ENCODE peak calls at places on chromosomes 1 and 21, in eight cellular contexts. One of them, this sample, is unnamed.

GRCh38 chr1:62384276-62385005 is 52.4 kb upstream of the USP1 start:
- DNase-seq in heart right ventricle: no peak
- DNase-seq in left ventricle myocardium inferior: no peak
- DNase-seq in CD8-positive, alpha-beta memory T cell: no peak
- DNase-seq in CD8-positive, alpha-beta T cell: no peak
- DNase-seq in fibroblast of lung: peak; percentile 98
- DNase-seq in uterus: no peak
- DNase-seq in adipocyte: peak; percentile 98
- DNase-seq in this sample: no peak

GRCh38 chr1:68378296-68379084 is 71.3 kb downstream of the RPE65 start:
- DNase-seq in adipocyte: peak; percentile 55
- DNase-seq in CD8-positive, alpha-beta T cell: no peak
- DNase-seq in CD8-positive, alpha-beta memory T cell: no peak
- DNase-seq in heart right ventricle: no peak
- DNase-seq in left ventricle myocardium inferior: no peak
- DNase-seq in fibroblast of lung: peak; percentile 21
- DNase-seq in uterus: no peak
- DNase-seq in this sample: no peak

GRCh38 chr1:218274551-218274950 is 10.5 kb upstream of the RRP15 start:
- DNase-seq in CD8-positive, alpha-beta T cell: no peak
- DNase-seq in left ventricle myocardium inferior: no peak
- DNase-seq in fibroblast of lung: no peak
- DNase-seq in heart right ventricle: no peak
- DNase-seq in adipocyte: no peak
- DNase-seq in uterus: no peak
- DNase-seq in CD8-positive, alpha-beta memory T cell: no peak
- DNase-seq in this sample: no peak

GRCh38 chr1:202189012-202189790 is 4.4 kb upstream of the LGR6 start:
- DNase-seq in left ventricle myocardium inferior: peak; percentile 73
- DNase-seq in fibroblast of lung: peak; percentile 53
- DNase-seq in uterus: peak; percentile 63
- DNase-seq in CD8-positive, alpha-beta memory T cell: peak; percentile 67
- DNase-seq in CD8-positive, alpha-beta T cell: peak; percentile 76
- DNase-seq in heart right ventricle: peak; percentile 82
- DNase-seq in adipocyte: peak; percentile 91
- DNase-seq in this sample: no peak

GRCh38 chr1:153967109-153967999 is at the start of gene CREB3L4:
- DNase-seq in uterus: peak; percentile 90
- DNase-seq in heart right ventricle: peak; percentile 89
- DNase-seq in adipocyte: peak; percentile 98
- DNase-seq in fibroblast of lung: peak; percentile 99
- DNase-seq in CD8-positive, alpha-beta memory T cell: peak; percentile 88
- DNase-seq in left ventricle myocardium inferior: peak; percentile 93
- DNase-seq in CD8-positive, alpha-beta T cell: peak; percentile 90
- DNase-seq in this sample: peak; percentile 97

GRCh38 chr1:20787775-20788488 is 825 bp upstream of the HP1BP3 start:
- DNase-seq in heart right ventricle: no peak
- DNase-seq in uterus: no peak
- DNase-seq in CD8-positive, alpha-beta memory T cell: no peak
- DNase-seq in adipocyte: peak; percentile 83
- DNase-seq in fibroblast of lung: peak; percentile 69
- DNase-seq in CD8-positive, alpha-beta T cell: no peak
- DNase-seq in left ventricle myocardium inferior: no peak
- DNase-seq in this sample: no peak

GRCh38 chr21:36804867-36805611 is 106.1 kb downstream of the SIM2 start:
- DNase-seq in adipocyte: no peak
- DNase-seq in left ventricle myocardium inferior: no peak
- DNase-seq in CD8-positive, alpha-beta memory T cell: no peak
- DNase-seq in CD8-positive, alpha-beta T cell: no peak
- DNase-seq in uterus: no peak
- DNase-seq in fibroblast of lung: no peak
- DNase-seq in heart right ventricle: no peak
- DNase-seq in this sample: no peak

GRCh38 chr1:155158991-155159390 is 14.1 kb downstream of the KRTCAP2 start:
- DNase-seq in CD8-positive, alpha-beta T cell: no peak
- DNase-seq in uterus: no peak
- DNase-seq in CD8-positive, alpha-beta memory T cell: no peak
- DNase-seq in adipocyte: no peak
- DNase-seq in fibroblast of lung: no peak
- DNase-seq in left ventricle myocardium inferior: no peak
- DNase-seq in heart right ventricle: no peak
- DNase-seq in this sample: no peak

GRCh38 chr1:40711465-40712404 is 20.2 kb downstream of the NFYC start:
- DNase-seq in CD8-positive, alpha-beta T cell: no peak
- DNase-seq in left ventricle myocardium inferior: no peak
- DNase-seq in CD8-positive, alpha-beta memory T cell: no peak
- DNase-seq in uterus: no peak
- DNase-seq in adipocyte: peak; percentile 70
- DNase-seq in fibroblast of lung: peak; percentile 41
- DNase-seq in heart right ventricle: no peak
- DNase-seq in this sample: no peak

GRCh38 chr1:172117800-172118199 is 276.5 kb downstream of the DNM3 start:
- DNase-seq in CD8-positive, alpha-beta T cell: peak; percentile 31
- DNase-seq in adipocyte: no peak
- DNase-seq in CD8-positive, alpha-beta memory T cell: peak; percentile 28
- DNase-seq in fibroblast of lung: no peak
- DNase-seq in uterus: no peak
- DNase-seq in left ventricle myocardium inferior: no peak
- DNase-seq in heart right ventricle: no peak
- DNase-seq in this sample: no peak
- H3K9me3 ChIP-seq in CD8-positive, alpha-beta T cell: no peaks in the 10 kb centered on the region
- H3K9me3 ChIP-seq in adipocyte: no peaks in the 10 kb centered on the region
- H3K9me3 ChIP-seq in CD8-positive, alpha-beta memory T cell: no peaks in the 10 kb centered on the region
- H3K9me3 ChIP-seq in fibroblast of lung: no peaks in the 10 kb centered on the region
- H3K9me3 ChIP-seq in uterus: no peaks in the 10 kb centered on the region
- H3K9me3 ChIP-seq in left ventricle myocardium inferior: no peaks in the 10 kb centered on the region
- H3K9me3 ChIP-seq in heart right ventricle: no peaks in the 10 kb centered on the region
- H3K9me3 ChIP-seq in this sample: no peaks in the 10 kb centered on the region

GRCh38 chr1:156308078-156308477 is 9.0 kb upstream of the VHLL start:
- DNase-seq in heart right ventricle: no peak
- DNase-seq in adipocyte: peak; percentile 27
- DNase-seq in CD8-positive, alpha-beta T cell: no peak
- DNase-seq in fibroblast of lung: peak; percentile 63
- DNase-seq in left ventricle myocardium inferior: no peak
- DNase-seq in uterus: no peak
- DNase-seq in CD8-positive, alpha-beta memory T cell: no peak
- DNase-seq in this sample: no peak
- H3K36me3 ChIP-seq in heart right ventricle: peaks cover 60% of the 10 kb centered on the region
- H3K36me3 ChIP-seq in adipocyte: peaks cover 73% of the 10 kb centered on the region
- H3K36me3 ChIP-seq in CD8-positive, alpha-beta T cell: peaks cover 40% of the 10 kb centered on the region
- H3K36me3 ChIP-seq in fibroblast of lung: peaks cover 17% of the 10 kb centered on the region
- H3K36me3 ChIP-seq in left ventricle myocardium inferior: peaks cover 84% of the 10 kb centered on the region
- H3K36me3 ChIP-seq in uterus: no peaks in the 10 kb centered on the region
- H3K36me3 ChIP-seq in CD8-positive, alpha-beta memory T cell: peaks cover 31% of the 10 kb centered on the region
- H3K36me3 ChIP-seq in this sample: peaks cover 26% of the 10 kb centered on the region

DNA sequence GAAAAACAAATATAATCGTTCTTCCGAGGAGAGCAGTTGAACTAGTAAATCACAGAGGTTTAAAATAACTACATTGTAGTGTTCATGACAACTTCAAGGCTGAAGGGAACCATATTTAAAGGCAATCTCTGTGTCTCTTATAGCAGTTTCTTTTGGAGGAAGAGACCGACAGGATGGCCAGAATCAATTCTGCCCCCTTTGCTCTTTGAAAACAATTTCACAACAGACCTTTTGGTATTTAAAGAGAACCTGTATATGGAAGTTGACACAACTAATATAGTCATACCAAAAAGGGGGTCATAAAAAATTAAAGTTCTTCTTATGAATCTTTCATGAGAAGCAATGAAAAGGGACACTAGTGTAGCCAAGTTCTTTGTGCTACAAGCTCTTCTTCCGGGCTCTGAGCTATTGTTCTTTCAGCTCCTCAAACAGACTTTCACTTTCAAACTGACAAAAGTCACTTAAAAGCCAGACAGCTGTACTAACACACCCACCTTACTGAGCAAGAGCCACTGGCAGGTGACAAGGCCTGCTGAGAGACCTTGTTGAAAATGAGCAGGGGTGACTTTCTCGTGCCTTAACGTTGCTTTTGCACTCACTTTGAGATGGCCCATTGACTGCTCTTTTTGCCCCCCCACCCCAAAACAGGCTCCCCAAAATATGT is 31.0 kb downstream of the PROX1 start:
- DNase-seq in adipocyte: no peak
- DNase-seq in CD8-positive, alpha-beta memory T cell: no peak
- DNase-seq in uterus: no peak
- DNase-seq in fibroblast of lung: no peak
- DNase-seq in heart right ventricle: no peak
- DNase-seq in CD8-positive, alpha-beta T cell: no peak
- DNase-seq in left ventricle myocardium inferior: no peak
- DNase-seq in this sample: no peak
- H3K4me1 ChIP-seq in adipocyte: no peaks in the 10 kb centered on the region
- H3K4me1 ChIP-seq in CD8-positive, alpha-beta memory T cell: no peaks in the 10 kb centered on the region
- H3K4me1 ChIP-seq in uterus: no peaks in the 10 kb centered on the region
- H3K4me1 ChIP-seq in fibroblast of lung: no peaks in the 10 kb centered on the region
- H3K4me1 ChIP-seq in heart right ventricle: peaks cover 27% of the 10 kb centered on the region
- H3K4me1 ChIP-seq in CD8-positive, alpha-beta T cell: no peaks in the 10 kb centered on the region
- H3K4me1 ChIP-seq in left ventricle myocardium inferior: peaks cover 63% of the 10 kb centered on the region
- H3K4me1 ChIP-seq in this sample: peaks cover 7% of the 10 kb centered on the region

GRCh38 chr21:38815060-38815405 is 9.3 kb downstream of the ETS2 start:
- DNase-seq in CD8-positive, alpha-beta memory T cell: no peak
- DNase-seq in heart right ventricle: no peak
- DNase-seq in fibroblast of lung: no peak
- DNase-seq in adipocyte: no peak
- DNase-seq in CD8-positive, alpha-beta T cell: no peak
- DNase-seq in left ventricle myocardium inferior: no peak
- DNase-seq in uterus: no peak
- DNase-seq in this sample: no peak
- H3K9me3 ChIP-seq in CD8-positive, alpha-beta memory T cell: no peaks in the 10 kb centered on the region
- H3K9me3 ChIP-seq in heart right ventricle: no peaks in the 10 kb centered on the region
- H3K9me3 ChIP-seq in fibroblast of lung: no peaks in the 10 kb centered on the region
- H3K9me3 ChIP-seq in adipocyte: no peaks in the 10 kb centered on the region
- H3K9me3 ChIP-seq in CD8-positive, alpha-beta T cell: no peaks in the 10 kb centered on the region
- H3K9me3 ChIP-seq in left ventricle myocardium inferior: no peaks in the 10 kb centered on the region
- H3K9me3 ChIP-seq in uterus: no peaks in the 10 kb centered on the region
- H3K9me3 ChIP-seq in this sample: no peaks in the 10 kb centered on the region

GRCh38 chr1:30839827-30840359 is 68.7 kb downstream of the SDC3 start:
- DNase-seq in uterus: no peak
- DNase-seq in CD8-positive, alpha-beta memory T cell: no peak
- DNase-seq in CD8-positive, alpha-beta T cell: no peak
- DNase-seq in fibroblast of lung: no peak
- DNase-seq in left ventricle myocardium inferior: no peak
- DNase-seq in adipocyte: no peak
- DNase-seq in heart right ventricle: no peak
- DNase-seq in this sample: no peak
- H3K36me3 ChIP-seq in uterus: no peaks in the 10 kb centered on the region
- H3K36me3 ChIP-seq in CD8-positive, alpha-beta memory T cell: no peaks in the 10 kb centered on the region
- H3K36me3 ChIP-seq in CD8-positive, alpha-beta T cell: no peaks in the 10 kb centered on the region
- H3K36me3 ChIP-seq in fibroblast of lung: no peaks in the 10 kb centered on the region
- H3K36me3 ChIP-seq in left ventricle myocardium inferior: no peaks in the 10 kb centered on the region
- H3K36me3 ChIP-seq in adipocyte: no peaks in the 10 kb centered on the region
- H3K36me3 ChIP-seq in heart right ventricle: no peaks in the 10 kb centered on the region
- H3K36me3 ChIP-seq in this sample: no peaks in the 10 kb centered on the region

GRCh38 chr1:3097231-3097630 is 28.2 kb downstream of the PRDM16 start:
- DNase-seq in fibroblast of lung: no peak
- DNase-seq in left ventricle myocardium inferior: no peak
- DNase-seq in adipocyte: no peak
- DNase-seq in CD8-positive, alpha-beta T cell: no peak
- DNase-seq in CD8-positive, alpha-beta memory T cell: no peak
- DNase-seq in uterus: no peak
- DNase-seq in heart right ventricle: no peak
- DNase-seq in this sample: no peak
- H3K4me1 ChIP-seq in fibroblast of lung: no peaks in the 10 kb centered on the region
- H3K4me1 ChIP-seq in left ventricle myocardium inferior: peaks cover 91% of the 10 kb centered on the region
- H3K4me1 ChIP-seq in adipocyte: no peaks in the 10 kb centered on the region
- H3K4me1 ChIP-seq in CD8-positive, alpha-beta T cell: no peaks in the 10 kb centered on the region
- H3K4me1 ChIP-seq in CD8-positive, alpha-beta memory T cell: no peaks in the 10 kb centered on the region
- H3K4me1 ChIP-seq in uterus: no peaks in the 10 kb centered on the region
- H3K4me1 ChIP-seq in heart right ventricle: peaks cover 63% of the 10 kb centered on the region
- H3K4me1 ChIP-seq in this sample: no peaks in the 10 kb centered on the region

GRCh38 chr21:44823179-44823654 is 5.4 kb upstream of the SUMO3 start:
- DNase-seq in CD8-positive, alpha-beta T cell: no peak
- DNase-seq in left ventricle myocardium inferior: no peak
- DNase-seq in heart right ventricle: no peak
- DNase-seq in adipocyte: no peak
- DNase-seq in fibroblast of lung: no peak
- DNase-seq in uterus: no peak
- DNase-seq in CD8-positive, alpha-beta memory T cell: no peak
- DNase-seq in this sample: no peak

GRCh38 chr21:44818636-44819011 is 762 bp upstream of the SUMO3 start:
- DNase-seq in heart right ventricle: peak; percentile 43
- DNase-seq in adipocyte: no peak
- DNase-seq in fibroblast of lung: no peak
- DNase-seq in CD8-positive, alpha-beta T cell: no peak
- DNase-seq in CD8-positive, alpha-beta memory T cell: no peak
- DNase-seq in uterus: no peak
- DNase-seq in left ventricle myocardium inferior: no peak
- DNase-seq in this sample: no peak

GRCh38 chr21:44822484-44823178 is 4.8 kb upstream of the SUMO3 start:
- DNase-seq in CD8-positive, alpha-beta T cell: no peak
- DNase-seq in uterus: no peak
- DNase-seq in CD8-positive, alpha-beta memory T cell: no peak
- DNase-seq in fibroblast of lung: no peak
- DNase-seq in adipocyte: no peak
- DNase-seq in heart right ventricle: no peak
- DNase-seq in left ventricle myocardium inferior: no peak
- DNase-seq in this sample: no peak

GRCh38 chr21:44819283-44820243 is 1.7 kb upstream of the SUMO3 start:
- DNase-seq in CD8-positive, alpha-beta T cell: no peak
- DNase-seq in heart right ventricle: no peak
- DNase-seq in adipocyte: no peak
- DNase-seq in uterus: no peak
- DNase-seq in fibroblast of lung: no peak
- DNase-seq in CD8-positive, alpha-beta memory T cell: no peak
- DNase-seq in left ventricle myocardium inferior: no peak
- DNase-seq in this sample: no peak

DNA sequence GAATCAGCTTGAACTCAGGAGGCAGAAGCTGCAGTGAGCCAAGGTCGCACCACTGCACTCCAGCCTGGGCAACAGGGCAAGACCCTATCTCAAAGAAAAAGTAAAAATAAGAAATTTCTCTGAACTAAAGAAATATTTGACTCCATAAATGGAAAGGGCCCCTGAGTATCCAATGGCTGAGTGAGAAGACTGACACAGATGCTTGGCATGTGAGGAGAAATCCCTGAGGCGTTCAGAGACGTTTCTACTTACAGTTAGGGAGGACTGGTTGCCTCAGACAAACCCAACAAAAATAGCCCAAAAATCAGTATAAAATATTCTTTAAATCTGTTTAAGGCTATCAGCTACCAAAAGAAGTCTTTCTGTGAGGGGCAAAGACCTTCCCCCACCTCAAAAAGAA is 3.0 kb upstream of the SUMO3 start:
- DNase-seq in CD8-positive, alpha-beta memory T cell: no peak
- DNase-seq in fibroblast of lung: peak; percentile 25
- DNase-seq in adipocyte: peak; percentile 49
- DNase-seq in CD8-positive, alpha-beta T cell: no peak
- DNase-seq in heart right ventricle: no peak
- DNase-seq in uterus: no peak
- DNase-seq in left ventricle myocardium inferior: no peak
- DNase-seq in this sample: no peak
- H3K9me3 ChIP-seq in CD8-positive, alpha-beta memory T cell: no peaks in the 10 kb centered on the region
- H3K9me3 ChIP-seq in fibroblast of lung: no peaks in the 10 kb centered on the region
- H3K9me3 ChIP-seq in adipocyte: peaks cover 33% of the 10 kb centered on the region
- H3K9me3 ChIP-seq in CD8-positive, alpha-beta T cell: peaks cover 5% of the 10 kb centered on the region
- H3K9me3 ChIP-seq in heart right ventricle: no peaks in the 10 kb centered on the region
- H3K9me3 ChIP-seq in uterus: peaks cover 8% of the 10 kb centered on the region
- H3K9me3 ChIP-seq in left ventricle myocardium inferior: peaks cover 48% of the 10 kb centered on the region
- H3K9me3 ChIP-seq in this sample: peaks cover 4% of the 10 kb centered on the region

GRCh38 chr1:220099826-220100225 is 5.9 kb downstream of the IARS2 start:
- DNase-seq in fibroblast of lung: no peak
- DNase-seq in heart right ventricle: no peak
- DNase-seq in CD8-positive, alpha-beta memory T cell: no peak
- DNase-seq in CD8-positive, alpha-beta T cell: no peak
- DNase-seq in left ventricle myocardium inferior: no peak
- DNase-seq in adipocyte: no peak
- DNase-seq in uterus: no peak
- DNase-seq in this sample: no peak
- H3K36me3 ChIP-seq in fibroblast of lung: peaks cover 3% of the 10 kb centered on the region
- H3K36me3 ChIP-seq in heart right ventricle: peaks cover 39% of the 10 kb centered on the region
- H3K36me3 ChIP-seq in CD8-positive, alpha-beta memory T cell: peaks cover 8% of the 10 kb centered on the region
- H3K36me3 ChIP-seq in CD8-positive, alpha-beta T cell: peaks cover 23% of the 10 kb centered on the region
- H3K36me3 ChIP-seq in left ventricle myocardium inferior: peaks cover 84% of the 10 kb centered on the region
- H3K36me3 ChIP-seq in adipocyte: peaks cover 73% of the 10 kb centered on the region
- H3K36me3 ChIP-seq in uterus: no peaks in the 10 kb centered on the region
- H3K36me3 ChIP-seq in this sample: no peaks in the 10 kb centered on the region

GRCh38 chr1:39643705-39644104 is 4.3 kb upstream of the HEYL start:
- DNase-seq in CD8-positive, alpha-beta T cell: no peak
- DNase-seq in left ventricle myocardium inferior: no peak
- DNase-seq in uterus: no peak
- DNase-seq in adipocyte: no peak
- DNase-seq in fibroblast of lung: no peak
- DNase-seq in heart right ventricle: no peak
- DNase-seq in CD8-positive, alpha-beta memory T cell: no peak
- DNase-seq in this sample: no peak
- H3K4me1 ChIP-seq in CD8-positive, alpha-beta T cell: peaks cover 3% of the 10 kb centered on the region
- H3K4me1 ChIP-seq in left ventricle myocardium inferior: peaks cover 68% of the 10 kb centered on the region
- H3K4me1 ChIP-seq in uterus: peaks cover 23% of the 10 kb centered on the region
- H3K4me1 ChIP-seq in adipocyte: peaks cover 14% of the 10 kb centered on the region
- H3K4me1 ChIP-seq in fibroblast of lung: peaks cover 7% of the 10 kb centered on the region
- H3K4me1 ChIP-seq in heart right ventricle: peaks cover 56% of the 10 kb centered on the region
- H3K4me1 ChIP-seq in CD8-positive, alpha-beta memory T cell: no peaks in the 10 kb centered on the region
- H3K4me1 ChIP-seq in this sample: peaks cover 4% of the 10 kb centered on the region

This sample was measured in iPS DF 6.9.